ENCODE peak calls at places on chromosomes 6 and 20, in five cellular contexts. E, R, K, F and U are unnamed samples.

GRCh38 chr6:13614126-13614925 is 809 bp upstream of the NOL7 start:
- DNase-seq in E (peak), R (no peak), K (peak), F (peak), U (no peak)

GRCh38 chr6:142749556-142749955 is 195.4 kb downstream of the HIVEP2 start:
- DNase-seq in E (no peak), R (no peak), K (no peak), F (no peak), U (no peak)

GRCh38 chr20:12967932-12968331 is 40.8 kb upstream of the SPTLC3 start:
- DNase-seq in E (no peak), R (no peak), K (no peak), F (no peak), U (no peak)

GRCh38 chr6:139522471-139523220 is 148.2 kb upstream of the CITED2 start:
- DNase-seq in E (peak), R (no peak), K (no peak), F (no peak), U (no peak)

GRCh38 chr6:87799651-87800050 is 97.6 kb upstream of the AKIRIN2 start:
- DNase-seq in E (no peak), R (no peak), K (no peak), F (no peak), U (no peak)

GRCh38 chr6:38027685-38028373 is 208.3 kb downstream of the ZFAND3 start:
- DNase-seq in E (peak), R (no peak), K (no peak), F (no peak), U (no peak)

GRCh38 chr6:106192824-106193223 is 106.7 kb downstream of the PRDM1 start:
- DNase-seq in E (peak), R (no peak), K (no peak), F (peak), U (no peak)

GRCh38 chr6:46015119-46015968 is at the start of gene CLIC5:
- DNase-seq in E (no peak), R (no peak), K (no peak), F (no peak), U (no peak)

GRCh38 chr6:39568896-39569295 is 156.3 kb downstream of the KIF6 start:
- DNase-seq in E (peak), R (no peak), K (peak), F (peak), U (no peak)

GRCh38 chr6:127146935-127147334 is 28.5 kb downstream of the RSPO3 start:
- DNase-seq in E (peak), R (no peak), K (peak), F (peak), U (peak)

GRCh38 chr20:26135325-26136110 is 438.9 kb upstream of the ZNF337 start:
- DNase-seq in E (no peak), R (peak), K (no peak), F (no peak), U (no peak)

GRCh38 chr6:16136536-16137450 is 7.9 kb downstream of the MYLIP start:
- DNase-seq in E (peak), R (no peak), K (peak), F (peak), U (peak)

GRCh38 chr20:15976047-15976731 is 597.1 kb downstream of the KIF16B start:
- DNase-seq in E (no peak), R (no peak), K (no peak), F (no peak), U (no peak)

GRCh38 chr6:15264902-15265761 is 19.3 kb downstream of the JARID2 start:
- DNase-seq in E (peak), R (no peak), K (no peak), F (peak), U (no peak)

GRCh38 chr20:49287555-49288249 is 9.8 kb upstream of the ZNFX1 start:
- DNase-seq in E (peak), R (no peak), K (no peak), F (no peak), U (no peak)